ENCODE peak calls at places on chromosomes 1 and 21, in five cellular contexts. One of them, this sample, is unnamed.

GRCh38 chr1:163069142-163069541 is at the start of gene RGS4:
- DNase-seq in spleen: no peak
- DNase-seq in left ventricle myocardium inferior: peak
- DNase-seq in RWPE2: no peak
- DNase-seq in endodermal cell: peak
- DNase-seq in this sample: no peak

GRCh38 chr1:29542476-29543015 is 306.2 kb downstream of the PTPRU start:
- DNase-seq in RWPE2: no peak
- DNase-seq in spleen: peak
- DNase-seq in left ventricle myocardium inferior: no peak
- DNase-seq in endodermal cell: peak
- DNase-seq in this sample: no peak

GRCh38 chr21:38917045-38917774 is 111.5 kb downstream of the ETS2 start:
- DNase-seq in left ventricle myocardium inferior: no peak
- DNase-seq in RWPE2: no peak
- DNase-seq in spleen: no peak
- DNase-seq in endodermal cell: peak
- DNase-seq in this sample: no peak

GRCh38 chr1:100400332-100400933 is 48.1 kb downstream of the CDC14A start:
- DNase-seq in left ventricle myocardium inferior: peak
- DNase-seq in RWPE2: no peak
- DNase-seq in endodermal cell: peak
- DNase-seq in spleen: peak
- DNase-seq in this sample: no peak

GRCh38 chr1:109909531-109909930 is 1.1 kb upstream of the CSF1 start:
- DNase-seq in RWPE2: no peak
- DNase-seq in endodermal cell: no peak
- DNase-seq in left ventricle myocardium inferior: no peak
- DNase-seq in spleen: no peak
- DNase-seq in this sample: no peak

GRCh38 chr1:24022611-24023359 is 42.7 kb upstream of the SRSF10 start:
- DNase-seq in spleen: no peak
- DNase-seq in endodermal cell: peak
- DNase-seq in left ventricle myocardium inferior: no peak
- DNase-seq in RWPE2: peak
- DNase-seq in this sample: no peak

GRCh38 chr1:56577859-56578663 is 1.3 kb downstream of the PLPP3 start:
- DNase-seq in RWPE2: peak
- DNase-seq in endodermal cell: peak
- DNase-seq in left ventricle myocardium inferior: peak
- DNase-seq in spleen: peak
- DNase-seq in this sample: peak

GRCh38 chr1:111690306-111690617 is 48.9 kb downstream of the INKA2 start:
- DNase-seq in left ventricle myocardium inferior: no peak
- DNase-seq in RWPE2: no peak
- DNase-seq in spleen: no peak
- DNase-seq in endodermal cell: no peak
- DNase-seq in this sample: no peak

GRCh38 chr1:182595641-182596240 is 6.7 kb upstream of the RNASEL start:
- DNase-seq in RWPE2: no peak
- DNase-seq in left ventricle myocardium inferior: peak
- DNase-seq in endodermal cell: peak
- DNase-seq in spleen: no peak
- DNase-seq in this sample: peak

GRCh38 chr1:151145158-151146071 is 1.0 kb downstream of the SEMA6C start:
- DNase-seq in RWPE2: no peak
- DNase-seq in spleen: peak
- DNase-seq in endodermal cell: peak
- DNase-seq in left ventricle myocardium inferior: peak
- DNase-seq in this sample: peak

GRCh38 chr1:192927496-192927895 is 118.7 kb downstream of the RGS2 start:
- DNase-seq in spleen: no peak
- DNase-seq in RWPE2: no peak
- DNase-seq in left ventricle myocardium inferior: no peak
- DNase-seq in endodermal cell: no peak
- DNase-seq in this sample: no peak

GRCh38 chr1:227869851-227870305 is 54.4 kb downstream of the PRSS38 start:
- DNase-seq in left ventricle myocardium inferior: no peak
- DNase-seq in spleen: peak
- DNase-seq in endodermal cell: no peak
- DNase-seq in RWPE2: no peak
- DNase-seq in this sample: no peak

GRCh38 chr1:227869281-227869842 is 53.9 kb downstream of the PRSS38 start:
- DNase-seq in endodermal cell: no peak
- DNase-seq in spleen: no peak
- DNase-seq in RWPE2: no peak
- DNase-seq in left ventricle myocardium inferior: no peak
- DNase-seq in this sample: no peak

GRCh38 chr1:227864882-227865281 is 49.4 kb downstream of the PRSS38 start:
- DNase-seq in spleen: no peak
- DNase-seq in left ventricle myocardium inferior: no peak
- DNase-seq in endodermal cell: no peak
- DNase-seq in RWPE2: no peak
- DNase-seq in this sample: no peak

GRCh38 chr1:227870375-227870774 is 54.9 kb downstream of the PRSS38 start:
- DNase-seq in spleen: no peak
- DNase-seq in RWPE2: no peak
- DNase-seq in left ventricle myocardium inferior: no peak
- DNase-seq in endodermal cell: no peak
- DNase-seq in this sample: no peak
- H3K27ac ChIP-seq in spleen: no peak
- H3K27ac ChIP-seq in RWPE2: no peak
- H3K27ac ChIP-seq in left ventricle myocardium inferior: no peak
- H3K27ac ChIP-seq in endodermal cell: no peak
- H3K27ac ChIP-seq in this sample: no peak

DNA sequence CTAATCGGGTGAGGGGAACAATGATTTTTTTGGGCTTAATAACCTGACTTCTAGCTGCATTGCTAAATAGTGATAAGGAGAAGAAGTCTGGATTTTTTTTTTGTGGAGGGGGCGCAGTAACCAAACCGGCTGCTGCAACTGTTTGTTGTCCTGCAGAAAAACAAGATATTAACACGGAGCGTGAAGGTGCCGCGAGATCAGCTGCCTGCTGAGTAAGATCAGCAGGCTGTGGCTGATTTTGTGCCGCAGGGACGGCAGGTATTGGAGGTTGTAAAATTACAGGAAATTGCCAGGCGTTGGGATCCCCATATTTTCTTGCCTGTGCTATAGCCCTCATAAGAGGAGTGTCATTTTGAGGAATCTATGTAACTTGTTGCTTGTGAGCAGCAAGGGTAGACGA is 8.7 kb upstream of the LRRC47 start:
- DNase-seq in spleen: no peak
- DNase-seq in RWPE2: no peak
- DNase-seq in left ventricle myocardium inferior: no peak
- DNase-seq in endodermal cell: no peak
- DNase-seq in this sample: no peak
- H3K4me3 ChIP-seq in spleen: no peak
- H3K4me3 ChIP-seq in RWPE2: no peak
- H3K4me3 ChIP-seq in left ventricle myocardium inferior: no peak
- H3K4me3 ChIP-seq in endodermal cell: no peak
- H3K4me3 ChIP-seq in this sample: no peak

DNA sequence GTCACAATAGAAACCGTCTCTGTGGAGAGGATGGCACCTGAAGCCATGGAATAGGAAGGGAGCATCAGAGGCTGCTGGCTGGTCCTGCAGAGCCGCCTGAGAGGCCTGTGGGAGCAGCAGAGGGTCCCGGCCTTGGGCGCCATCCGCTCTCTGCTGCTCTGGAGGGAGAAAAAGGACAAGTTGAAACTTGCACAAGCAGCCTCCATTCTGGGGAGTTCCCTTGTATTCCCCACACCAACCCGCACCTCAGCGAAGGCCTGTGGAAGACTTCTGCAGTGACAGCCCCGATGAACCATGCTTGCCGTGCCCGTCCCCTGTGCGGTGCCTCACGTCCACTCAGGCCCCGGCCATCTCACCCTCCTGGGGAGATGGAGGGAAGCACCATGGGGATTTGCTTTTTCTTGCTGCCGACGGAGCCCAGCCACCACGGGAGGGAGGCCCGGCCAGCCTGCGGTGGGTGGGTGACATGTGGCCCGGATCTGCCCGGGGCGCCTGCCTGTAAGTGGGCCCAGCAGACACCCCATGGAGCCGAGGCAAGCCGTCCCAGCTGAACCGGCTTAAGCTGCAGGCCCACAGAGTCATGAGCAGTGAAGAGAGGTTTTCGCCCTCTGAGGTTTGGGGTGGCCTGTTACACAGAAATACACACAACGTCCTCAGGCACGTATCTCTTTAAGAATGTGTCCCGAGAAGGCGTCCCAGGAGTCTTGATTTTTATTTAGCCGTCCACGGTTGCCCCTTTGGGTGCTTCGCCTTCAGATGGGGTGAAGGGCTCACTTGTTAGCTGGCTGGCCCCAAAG is 2.0 kb upstream of the ADARB1 start:
- DNase-seq in RWPE2: no peak
- DNase-seq in left ventricle myocardium inferior: no peak
- DNase-seq in spleen: no peak
- DNase-seq in endodermal cell: no peak
- DNase-seq in this sample: no peak
- TF ChIP-seq CTCF in RWPE2: no peak
- TF ChIP-seq CTCF in left ventricle myocardium inferior: no peak
- TF ChIP-seq CTCF in spleen: no peak
- TF ChIP-seq CTCF in endodermal cell: no peak
- TF ChIP-seq CTCF in this sample: no peak

DNA sequence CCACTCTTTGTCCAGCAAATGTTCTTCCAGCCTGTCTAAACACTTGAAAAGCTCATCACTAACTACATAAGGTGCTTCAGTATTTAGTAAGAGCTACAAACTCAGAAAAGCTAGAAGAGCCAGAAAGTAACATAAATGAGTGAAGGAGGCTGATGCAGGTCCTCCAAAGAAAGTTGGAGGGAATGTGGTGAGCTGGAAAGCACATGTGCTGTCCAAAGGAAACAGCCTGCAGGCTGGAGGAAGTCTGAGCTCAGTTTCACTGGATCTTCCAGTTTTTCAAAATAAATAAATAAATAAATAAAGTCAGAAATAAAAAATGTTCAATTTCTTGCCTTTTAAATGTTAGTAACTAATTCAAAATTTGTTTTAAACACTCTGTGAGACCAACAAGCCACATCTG is 25.5 kb downstream of the ZC3H11B start:
- DNase-seq in spleen: no peak
- DNase-seq in endodermal cell: no peak
- DNase-seq in left ventricle myocardium inferior: no peak
- DNase-seq in RWPE2: no peak
- DNase-seq in this sample: no peak
- H3K27ac ChIP-seq in spleen: no peak
- H3K27ac ChIP-seq in endodermal cell: no peak
- H3K27ac ChIP-seq in left ventricle myocardium inferior: peak
- H3K27ac ChIP-seq in RWPE2: no peak
- H3K27ac ChIP-seq in this sample: no peak

DNA sequence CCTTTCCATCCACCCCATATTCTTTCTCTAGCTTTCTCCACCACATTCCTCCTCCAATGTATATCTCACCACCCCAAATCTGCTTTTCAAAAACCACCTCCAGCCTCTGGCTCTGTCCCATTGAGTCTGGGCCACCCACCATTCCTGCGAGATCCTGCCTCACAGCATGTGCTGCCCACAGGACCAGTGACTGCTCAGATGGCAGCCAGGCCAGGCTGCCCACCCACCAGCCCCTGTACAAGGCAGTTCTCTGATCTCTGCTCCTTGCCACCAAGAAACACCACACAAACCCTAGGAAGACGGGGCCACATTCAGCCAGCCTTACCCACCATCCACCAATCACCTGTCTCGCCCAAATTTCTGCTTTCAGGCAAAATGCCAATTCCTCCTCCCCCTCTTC is 53.7 kb downstream of the PLEKHA6 start:
- DNase-seq in left ventricle myocardium inferior: no peak
- DNase-seq in endodermal cell: no peak
- DNase-seq in RWPE2: no peak
- DNase-seq in spleen: no peak
- DNase-seq in this sample: no peak
- H3K4me3 ChIP-seq in left ventricle myocardium inferior: no peak
- H3K4me3 ChIP-seq in endodermal cell: no peak
- H3K4me3 ChIP-seq in RWPE2: no peak
- H3K4me3 ChIP-seq in spleen: no peak
- H3K4me3 ChIP-seq in this sample: no peak

GRCh38 chr1:41752514-41753170 is 166.1 kb downstream of the HIVEP3 start:
- DNase-seq in spleen: peak
- DNase-seq in left ventricle myocardium inferior: no peak
- DNase-seq in RWPE2: no peak
- DNase-seq in endodermal cell: no peak
- DNase-seq in this sample: no peak

GRCh38 chr1:41751804-41752513 is 166.8 kb downstream of the HIVEP3 start:
- DNase-seq in RWPE2: no peak
- DNase-seq in endodermal cell: no peak
- DNase-seq in left ventricle myocardium inferior: no peak
- DNase-seq in spleen: peak
- DNase-seq in this sample: peak

GRCh38 chr1:41758490-41758889 is 160.2 kb downstream of the HIVEP3 start:
- DNase-seq in RWPE2: no peak
- DNase-seq in endodermal cell: no peak
- DNase-seq in spleen: no peak
- DNase-seq in left ventricle myocardium inferior: no peak
- DNase-seq in this sample: no peak

GRCh38 chr1:41749992-41750745 is 168.6 kb downstream of the HIVEP3 start:
- DNase-seq in spleen: peak
- DNase-seq in RWPE2: no peak
- DNase-seq in endodermal cell: no peak
- DNase-seq in left ventricle myocardium inferior: no peak
- DNase-seq in this sample: no peak

GRCh38 chr1:41754540-41754939 is 164.2 kb downstream of the HIVEP3 start:
- DNase-seq in left ventricle myocardium inferior: no peak
- DNase-seq in spleen: peak
- DNase-seq in RWPE2: no peak
- DNase-seq in endodermal cell: no peak
- DNase-seq in this sample: no peak
- TF ChIP-seq CTCF in left ventricle myocardium inferior: no peak
- TF ChIP-seq CTCF in spleen: no peak
- TF ChIP-seq CTCF in RWPE2: peak
- TF ChIP-seq CTCF in endodermal cell: peak
- TF ChIP-seq CTCF in this sample: no peak

GRCh38 chr1:91559046-91559750 is 58.5 kb downstream of the CDC7 start:
- DNase-seq in RWPE2: no peak
- DNase-seq in spleen: no peak
- DNase-seq in left ventricle myocardium inferior: no peak
- DNase-seq in endodermal cell: no peak
- DNase-seq in this sample: no peak
- H3K27ac ChIP-seq in RWPE2: no peak
- H3K27ac ChIP-seq in spleen: no peak
- H3K27ac ChIP-seq in left ventricle myocardium inferior: no peak
- H3K27ac ChIP-seq in endodermal cell: no peak
- H3K27ac ChIP-seq in this sample: no peak

GRCh38 chr1:31715873-31716220 is 12.0 kb upstream of the COL16A1 start:
- DNase-seq in endodermal cell: no peak
- DNase-seq in spleen: no peak
- DNase-seq in RWPE2: no peak
- DNase-seq in left ventricle myocardium inferior: no peak
- DNase-seq in this sample: no peak
- H3K4me3 ChIP-seq in endodermal cell: no peak
- H3K4me3 ChIP-seq in spleen: peak
- H3K4me3 ChIP-seq in RWPE2: no peak
- H3K4me3 ChIP-seq in left ventricle myocardium inferior: peak
- H3K4me3 ChIP-seq in this sample: no peak

This sample was measured in upper lobe of right lung.